ENCODE peak calls at places on chromosomes 11 and 22, in six cellular contexts. N, M, W, I, T and E are unnamed samples.

GRCh38 chr11:124278261-124278660 is 22.1 kb downstream of the OR8G5 start:
- DNase-seq in T (peak), I (no peak), M (no peak), W (no peak), N (no peak), E (no peak)

GRCh38 chr11:86519064-86519911 is 144.6 kb downstream of the CCDC81 start:
- DNase-seq in I (peak), T (peak), N (no peak), W (no peak), M (peak), E (no peak)

GRCh38 chr11:9568854-9569587 is 4.4 kb upstream of the WEE1 start:
- DNase-seq in N (no peak), M (no peak), I (peak), T (peak), W (no peak), E (peak)

GRCh38 chr22:49325531-49326395 is 501.9 kb downstream of the BRD1 start:
- DNase-seq in W (peak), I (no peak), T (no peak), N (no peak), M (no peak), E (no peak)

GRCh38 chr22:28885939-28886338 is 2.6 kb downstream of the ZNRF3 start:
- DNase-seq in W (no peak), N (no peak), I (no peak), T (no peak), M (no peak), E (no peak)

GRCh38 chr11:13352711-13353110 is 75.1 kb downstream of the BMAL1 start:
- DNase-seq in M (no peak), I (no peak), T (no peak), W (no peak), N (no peak), E (no peak)

GRCh38 chr11:57308426-57309060 is 16.2 kb downstream of the TNKS1BP1 start:
- DNase-seq in W (no peak), T (no peak), M (no peak), I (no peak), N (no peak), E (no peak)

GRCh38 chr11:132586801-132587200 is 945.5 kb downstream of the OPCML start:
- DNase-seq in M (no peak), W (no peak), I (no peak), T (peak), N (no peak), E (no peak)

GRCh38 chr11:33734441-33735165 is 1.6 kb downstream of the CD59 start:
- DNase-seq in N (no peak), I (no peak), W (no peak), T (peak), M (no peak), E (no peak)

GRCh38 chr11:88345408-88345807 is 7.9 kb upstream of the CTSC start:
- DNase-seq in T (peak), W (no peak), I (no peak), M (no peak), N (no peak), E (peak)

GRCh38 chr11:102874842-102875241 is at the start of gene MMP12:
- DNase-seq in M (no peak), N (no peak), I (no peak), W (no peak), T (no peak), E (no peak)

GRCh38 chr22:21972293-21972779 is 10.3 kb downstream of the TOP3B start:
- DNase-seq in N (peak), I (peak), M (peak), W (peak), T (peak), E (peak)

GRCh38 chr22:17964647-17965046 is 59.7 kb downstream of the MICAL3 start:
- DNase-seq in W (peak), N (no peak), M (no peak), I (no peak), T (no peak), E (no peak)

GRCh38 chr11:79026803-79027445 is 413.9 kb downstream of the TENM4 start:
- DNase-seq in T (peak), N (no peak), W (no peak), I (no peak), M (no peak), E (no peak)

GRCh38 chr11:132310390-132311375 is 940.3 kb downstream of the NTM start:
- DNase-seq in M (no peak), W (peak), N (no peak), T (no peak), I (no peak), E (no peak)

GRCh38 chr11:27423125-27423524 is 49.5 kb downstream of the LGR4 start:
- DNase-seq in W (no peak), M (peak), T (peak), N (no peak), I (peak), E (no peak)